ENCODE peak calls at places on chromosome 2, in seven cellular contexts. D is T-helper 17 cell; N is stimulated activated effector memory CD8-positive, alpha-beta T cell treated with anti-CD3 and anti-CD28 coated beads, Interleukin-12 subunit alpha, Interleukin-12 subunit beta, amount 100 ng/mL, for 72 hours; E is neural progenitor cell; R is EH; K is activated naive CD8-positive, alpha-beta T cell treated with anti-CD3 and anti-CD28 coated beads, Interleukin-2, amount 10 ng/mL, durations not matched to agents 7 days and 5 days; L is NCI-H1417. J is an unnamed sample.
A peak's percentile ranks its signal among the peaks of the same experiment; 100 is the strongest.

GRCh38 chr2:69989422-69990128 is 28.1 kb upstream of the ASPRV1 start:
- DNase-seq in L (no peak), R (no peak), E (no peak), N (no peak), K (no peak), D (no peak), J (no peak)

GRCh38 chr2:204795156-204795555 is 249.9 kb downstream of the PARD3B start:
- DNase-seq in E (no peak), L (no peak), N (no peak), R (peak; percentile 76), D (no peak), K (no peak), J (no peak)

GRCh38 chr2:136191041-136191440 is 73.1 kb upstream of the CXCR4 start:
- DNase-seq in D (no peak), K (no peak), L (peak; percentile 3), E (no peak), R (no peak), N (no peak), J (no peak)

GRCh38 chr2:235494716-235495372 is 1.0 kb downstream of the AGAP1 start:
- DNase-seq in N (no peak), E (peak; percentile 70), L (peak; percentile 66), K (peak; percentile 37), R (peak; percentile 55), D (no peak), J (no peak)

GRCh38 chr2:86249176-86249842 is 50.1 kb downstream of the MRPL35 start:
- DNase-seq in L (peak; percentile 87), E (no peak), R (peak; percentile 51), K (no peak), D (no peak), N (no peak), J (no peak)

GRCh38 chr2:164849506-164849905 is 7.9 kb upstream of the COBLL1 start:
- DNase-seq in D (no peak), K (no peak), N (no peak), L (no peak), R (no peak), E (no peak), J (no peak)

GRCh38 chr2:55361465-55362189 is 58.0 kb downstream of the CCDC88A start:
- DNase-seq in D (no peak), L (no peak), N (no peak), R (no peak), E (no peak), K (no peak), J (no peak)

GRCh38 chr2:30691091-30691947 is 115.9 kb downstream of the CAPN13 start:
- DNase-seq in K (no peak), D (no peak), E (no peak), L (no peak), N (no peak), R (no peak), J (no peak)

GRCh38 chr2:39629646-39630045 is 36.1 kb upstream of the TMEM178A start:
- DNase-seq in L (no peak), N (no peak), D (no peak), K (no peak), R (no peak), E (no peak), J (no peak)

GRCh38 chr2:229269986-229270385 is 1.1 kb downstream of the PID1 start:
- DNase-seq in R (no peak), E (no peak), L (no peak), N (no peak), K (no peak), D (no peak), J (no peak)

GRCh38 chr2:42913280-42913878 is 121.0 kb upstream of the HAAO start:
- DNase-seq in D (no peak), E (no peak), N (no peak), L (no peak), R (no peak), K (no peak), J (no peak)

GRCh38 chr2:217184242-217184641 is 324.4 kb upstream of the TNP1 start:
- DNase-seq in N (no peak), E (no peak), K (no peak), D (no peak), L (no peak), R (no peak), J (no peak)

GRCh38 chr2:10141736-10142639 is 19.4 kb downstream of the RRM2 start:
- DNase-seq in E (peak; percentile 60), K (peak; percentile 70), D (no peak), N (no peak), R (no peak), L (peak; percentile 53), J (no peak)

GRCh38 chr2:26086155-26086634 is 52.3 kb downstream of the RAB10 start:
- DNase-seq in N (no peak), E (no peak), K (no peak), R (peak; percentile 83), L (no peak), D (no peak), J (no peak)

GRCh38 chr2:171389780-171390179 is 44.0 kb downstream of the METTL8 start:
- DNase-seq in L (no peak), R (no peak), D (no peak), K (no peak), N (no peak), E (no peak), J (no peak)

GRCh38 chr2:203016716-203017115 is 2.0 kb downstream of the NBEAL1 start:
- DNase-seq in N (no peak), E (no peak), D (no peak), K (no peak), L (no peak), R (no peak), J (no peak)

GRCh38 chr2:53787911-53788289 is 1.1 kb downstream of the ERLEC1 start:
- DNase-seq in N (no peak), E (no peak), K (no peak), R (peak; percentile 31), L (no peak), D (no peak), J (no peak)

GRCh38 chr2:224909885-224910517 is 132.3 kb downstream of the DOCK10 start:
- DNase-seq in N (no peak), E (peak; percentile 27), K (no peak), R (peak; percentile 92), D (no peak), L (peak; percentile 89), J (no peak)

GRCh38 chr2:107542314-107542740 is 284.4 kb upstream of the RGPD4 start:
- DNase-seq in K (no peak), D (no peak), E (peak; percentile 39), L (peak; percentile 27), N (no peak), R (no peak), J (no peak)

GRCh38 chr2:169659314-169659713 is 34.9 kb downstream of the CFAP210 start:
- DNase-seq in K (no peak), L (no peak), R (no peak), E (no peak), N (no peak), D (no peak), J (no peak)

J was measured in GM12892.